ENCODE peak calls at places on chromosomes 6 and 20, in ten cellular contexts. I, R, P, Z, O, A, V, B, T and J are unnamed samples.

GRCh38 chr6:40936810-40937209 is 102.2 kb downstream of the UNC5CL start:
- DNase-seq in Z (peak), R (no peak), V (no peak), T (no peak), O (peak), P (no peak), A (no peak), I (peak), B (no peak), J (no peak)

GRCh38 chr6:108838101-108838717 is 10.0 kb upstream of the ARMC2 start:
- DNase-seq in P (peak), A (no peak), R (peak), O (no peak), V (no peak), B (peak), T (no peak), I (no peak), Z (peak), J (peak)

GRCh38 chr6:132167966-132168365 is 216.8 kb upstream of the CCN2 start:
- DNase-seq in O (no peak), R (no peak), V (no peak), I (no peak), A (no peak), Z (no peak), P (no peak), T (no peak), B (no peak), J (no peak)

GRCh38 chr6:146912730-146913680 is 291.2 kb upstream of the STXBP5 start:
- DNase-seq in I (no peak), A (no peak), B (no peak), V (no peak), P (no peak), O (peak), R (no peak), Z (peak), T (no peak), J (no peak)

GRCh38 chr6:135782517-135782916 is 69.0 kb upstream of the PDE7B start:
- DNase-seq in T (no peak), O (peak), A (no peak), B (no peak), R (no peak), I (no peak), Z (peak), V (no peak), P (no peak), J (no peak)

GRCh38 chr6:160534050-160534696 is 129.9 kb downstream of the LPA start:
- DNase-seq in R (peak), T (peak), A (peak), P (peak), V (peak), I (no peak), O (peak), Z (peak), B (peak), J (no peak)

GRCh38 chr6:137282253-137282652 is 63.1 kb upstream of the IFNGR1 start:
- DNase-seq in O (no peak), B (no peak), V (no peak), P (no peak), A (no peak), I (no peak), T (no peak), R (no peak), Z (no peak), J (no peak)

GRCh38 chr6:63565727-63566625 is 6.3 kb upstream of the LOC128125822 start:
- DNase-seq in B (peak), Z (peak), R (no peak), T (no peak), I (no peak), P (no peak), A (no peak), V (no peak), O (no peak), J (no peak)

GRCh38 chr6:32845381-32845884 is 1.6 kb upstream of the PSMB8 start:
- DNase-seq in O (no peak), I (no peak), Z (no peak), A (no peak), B (no peak), T (peak), V (no peak), R (no peak), P (peak), J (no peak)

GRCh38 chr6:120005292-120005976 is 655.9 kb upstream of the MAN1A1 start:
- DNase-seq in I (no peak), P (no peak), T (no peak), V (no peak), R (no peak), Z (no peak), B (peak), O (peak), A (no peak), J (no peak)

GRCh38 chr6:45881705-45882435 is 133.8 kb downstream of the CLIC5 start:
- DNase-seq in I (no peak), O (no peak), V (no peak), A (no peak), Z (no peak), R (no peak), T (no peak), B (no peak), P (no peak), J (no peak)

GRCh38 chr20:35702051-35702823 is 3.0 kb downstream of the ROMO1 start:
- DNase-seq in A (no peak), R (no peak), I (peak), Z (peak), P (peak), B (no peak), T (no peak), V (no peak), O (peak), J (no peak)

GRCh38 chr6:14317616-14318015 is 200.0 kb downstream of the CD83 start:
- DNase-seq in R (no peak), V (no peak), P (no peak), B (no peak), Z (no peak), I (no peak), A (no peak), T (no peak), O (no peak), J (no peak)

GRCh38 chr6:14320342-14320741 is 202.8 kb downstream of the CD83 start:
- DNase-seq in Z (no peak), B (no peak), V (no peak), T (no peak), A (no peak), O (no peak), I (no peak), P (no peak), R (no peak), J (no peak)

GRCh38 chr6:14313220-14313619 is 195.6 kb downstream of the CD83 start:
- DNase-seq in I (no peak), T (no peak), A (no peak), V (no peak), B (no peak), P (no peak), O (no peak), R (no peak), Z (no peak), J (no peak)

GRCh38 chr6:14315353-14315752 is 197.8 kb downstream of the CD83 start:
- DNase-seq in P (no peak), T (no peak), I (no peak), Z (no peak), V (no peak), A (no peak), O (no peak), R (no peak), B (no peak), J (no peak)

GRCh38 chr6:14316911-14317535 is 199.5 kb downstream of the CD83 start:
- DNase-seq in B (peak), O (no peak), R (no peak), I (no peak), V (peak), T (no peak), A (no peak), Z (no peak), P (no peak), J (no peak)
- H3K27ac ChIP-seq in B (no peak), O (no peak), R (no peak), I (peak), V (no peak), T (no peak), A (no peak), Z (no peak), P (no peak), J (no peak)

DNA sequence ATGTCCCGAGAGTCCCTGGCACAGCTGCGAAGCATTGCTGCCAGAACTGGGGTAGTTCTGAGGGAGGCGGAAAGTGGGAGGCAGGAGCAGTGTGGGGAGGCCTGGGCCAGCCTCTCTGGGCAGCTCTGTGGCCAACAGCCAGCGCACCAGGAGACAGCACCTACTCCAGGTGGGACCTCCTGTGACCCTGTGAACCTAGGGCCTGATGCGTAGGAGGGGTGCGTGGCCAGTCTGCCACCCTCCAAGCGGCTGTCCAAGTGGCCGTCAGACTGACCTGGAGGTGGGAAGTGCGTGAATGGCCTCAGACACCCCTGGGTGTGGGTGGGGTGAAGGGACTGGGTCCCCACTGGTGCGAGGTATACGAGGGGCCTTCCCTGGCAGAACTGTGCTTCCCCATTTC is 15.5 kb downstream of the SS18L1 start:
- DNase-seq in I (no peak), B (no peak), V (no peak), Z (no peak), P (no peak), A (no peak), O (no peak), R (no peak), T (no peak), J (no peak)
- H3K27ac ChIP-seq in I (no peak), B (no peak), V (no peak), Z (no peak), P (no peak), A (no peak), O (no peak), R (no peak), T (no peak), J (no peak)

DNA sequence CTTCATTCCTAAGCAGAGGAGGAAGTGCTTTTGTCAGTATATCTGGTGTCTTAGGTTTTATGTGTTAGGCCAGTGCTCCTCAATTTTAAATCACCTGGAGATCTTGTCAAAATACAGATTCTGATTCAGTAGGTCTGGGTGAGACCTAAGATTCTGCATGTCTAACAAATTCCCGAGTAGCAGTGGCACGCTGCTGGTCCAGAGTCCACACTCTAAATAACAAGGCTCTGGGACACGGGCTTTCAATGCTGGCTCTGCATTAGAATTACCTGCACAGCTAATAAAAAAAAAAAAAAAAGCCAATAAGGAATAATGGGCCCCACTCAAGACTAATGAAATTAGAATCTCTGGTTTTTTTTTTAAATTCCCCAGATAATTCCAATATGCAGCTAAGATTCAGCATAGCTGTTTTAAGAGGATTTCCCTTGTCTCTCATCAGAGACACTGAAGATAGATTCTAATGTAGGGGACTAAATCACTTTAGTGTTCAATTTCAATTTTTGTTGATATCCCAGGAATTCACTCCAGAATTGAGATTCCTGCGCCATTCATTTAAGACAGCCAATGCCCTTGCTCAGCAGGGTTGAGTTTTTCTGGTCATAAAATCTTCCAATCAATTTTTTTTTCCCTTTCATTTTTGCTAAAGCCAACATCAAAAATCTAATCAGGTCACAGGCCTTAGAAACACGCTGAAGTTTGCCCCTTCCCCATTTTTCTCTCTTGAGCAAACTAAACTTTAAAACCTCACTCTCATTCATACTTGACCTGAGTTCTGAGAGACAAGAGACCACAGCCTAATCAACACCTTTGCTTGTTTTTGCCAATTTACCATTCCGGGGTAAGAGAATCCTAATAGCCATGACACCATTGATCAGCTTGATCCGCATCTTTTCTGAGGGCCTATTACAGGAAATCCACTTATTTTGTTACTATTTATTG is 2.4 kb downstream of the TDP2 start:
- DNase-seq in A (no peak), Z (no peak), V (peak), P (no peak), T (no peak), R (no peak), O (no peak), I (no peak), B (no peak), J (no peak)
- H3K27ac ChIP-seq in A (no peak), Z (no peak), V (peak), P (no peak), T (no peak), R (no peak), O (no peak), I (no peak), B (no peak), J (peak)

GRCh38 chr6:128507337-128508310 is 12.8 kb downstream of the PTPRK start:
- DNase-seq in A (no peak), B (no peak), R (no peak), Z (peak), I (no peak), O (peak), T (no peak), V (peak), P (no peak), J (no peak)
- H3K27ac ChIP-seq in A (no peak), B (no peak), R (no peak), Z (peak), I (no peak), O (peak), T (no peak), V (peak), P (no peak), J (peak)